ENCODE peak calls at places on chromosomes 13 and 19, in ten cellular contexts. H, N, O, B, T, F, R, S, W and M are unnamed samples.

GRCh38 chr19:3094638-3095374 is 644 bp downstream of the GNA11 start:
- DNase-seq in H (peak), N (no peak), O (no peak), B (peak), T (no peak), F (peak), R (no peak), S (no peak), W (no peak), M (no peak)

GRCh38 chr13:30404207-30404606 is 18.1 kb upstream of the UBE2L5 start:
- DNase-seq in H (no peak), N (no peak), O (no peak), B (no peak), T (no peak), F (no peak), R (no peak), S (no peak), W (no peak), M (no peak)

GRCh38 chr19:3131168-3131567 is 4.7 kb upstream of the GNA15 start:
- DNase-seq in H (no peak), N (no peak), O (no peak), B (no peak), T (no peak), F (no peak), R (no peak), S (no peak), W (no peak), M (no peak)

GRCh38 chr19:18445252-18445948 is 7.5 kb upstream of the ISYNA1 start:
- DNase-seq in H (no peak), N (no peak), O (no peak), B (no peak), T (no peak), F (no peak), R (no peak), S (no peak), W (no peak), M (no peak)

GRCh38 chr13:103386341-103386740 is 320.1 kb upstream of the SLC10A2 start:
- DNase-seq in H (no peak), N (no peak), O (no peak), B (no peak), T (no peak), F (peak), R (no peak), S (no peak), W (no peak), M (no peak)

GRCh38 chr19:4327252-4327876 is 11.3 kb downstream of the STAP2 start:
- DNase-seq in H (peak), N (no peak), O (no peak), B (peak), T (peak), F (no peak), R (peak), S (no peak), W (peak), M (peak)

GRCh38 chr13:23701646-23702045 is 131.4 kb downstream of the TNFRSF19 start:
- DNase-seq in H (no peak), N (no peak), O (no peak), B (no peak), T (no peak), F (no peak), R (no peak), S (no peak), W (no peak), M (peak)

GRCh38 chr19:19276386-19276785 is 3.3 kb upstream of the TM6SF2 start:
- DNase-seq in H (peak), N (no peak), O (no peak), B (no peak), T (no peak), F (no peak), R (no peak), S (no peak), W (no peak), M (no peak)

GRCh38 chr19:13762635-13763235 is 1.6 kb upstream of the MRI1 start:
- DNase-seq in H (no peak), N (no peak), O (no peak), B (no peak), T (no peak), F (no peak), R (no peak), S (no peak), W (no peak), M (no peak)

GRCh38 chr13:33004454-33004853 is 11.8 kb upstream of the KL start:
- DNase-seq in H (peak), N (no peak), O (no peak), B (no peak), T (no peak), F (no peak), R (no peak), S (no peak), W (no peak), M (no peak)

GRCh38 chr19:51258165-51258564 is 7.3 kb downstream of the SIGLECL1 start:
- DNase-seq in H (no peak), N (no peak), O (no peak), B (no peak), T (no peak), F (no peak), R (no peak), S (no peak), W (no peak), M (no peak)

GRCh38 chr19:5547881-5548280 is 19.9 kb downstream of the TINCR start:
- DNase-seq in H (peak), N (no peak), O (no peak), B (no peak), T (no peak), F (peak), R (no peak), S (no peak), W (no peak), M (peak)

GRCh38 chr19:10344780-10345179 is 5.4 kb upstream of the ICAM3 start:
- DNase-seq in H (no peak), N (no peak), O (no peak), B (no peak), T (no peak), F (no peak), R (no peak), S (no peak), W (no peak), M (peak)

GRCh38 chr13:42803563-42804212 is 22.3 kb downstream of the FAM216B start:
- DNase-seq in H (no peak), N (no peak), O (no peak), B (no peak), T (no peak), F (no peak), R (no peak), S (no peak), W (no peak), M (no peak)

GRCh38 chr19:23917856-23918255 is 3.2 kb downstream of the ZNF726 start:
- DNase-seq in H (no peak), N (no peak), O (no peak), B (no peak), T (no peak), F (no peak), R (no peak), S (no peak), W (no peak), M (peak)

GRCh38 chr13:73397486-73398020 is 338.7 kb downstream of the KLF5 start:
- DNase-seq in H (no peak), N (no peak), O (no peak), B (no peak), T (no peak), F (no peak), R (no peak), S (no peak), W (no peak), M (no peak)

GRCh38 chr19:45595814-45596213 is 6.2 kb downstream of the GPR4 start:
- DNase-seq in H (no peak), N (no peak), O (no peak), B (no peak), T (no peak), F (no peak), R (no peak), S (no peak), W (no peak), M (no peak)

GRCh38 chr13:76980075-76980718 is 11.7 kb upstream of the CLN5 start:
- DNase-seq in H (peak), N (peak), O (peak), B (peak), T (peak), F (peak), R (peak), S (peak), W (peak), M (peak)

GRCh38 chr13:103081435-103081834 is 15.2 kb upstream of the SLC10A2 start:
- DNase-seq in H (no peak), N (no peak), O (no peak), B (no peak), T (no peak), F (no peak), R (no peak), S (no peak), W (no peak), M (no peak)

GRCh38 chr13:75635101-75635620 is 969 bp upstream of the LMO7 start:
- DNase-seq in H (peak), N (no peak), O (no peak), B (no peak), T (peak), F (no peak), R (peak), S (no peak), W (no peak), M (peak)

GRCh38 chr13:73937420-73937819 is 196.8 kb downstream of the KLF12 start:
- DNase-seq in H (no peak), N (no peak), O (no peak), B (no peak), T (no peak), F (no peak), R (no peak), S (no peak), W (no peak), M (no peak)